ENCODE peak calls at places on chromosomes 16 and 17, in six cellular contexts. W is AG10803, H is adrenal gland, P is breast epithelium, E is hepatocyte, Y is AG09319. I is an unnamed sample.

GRCh38 chr17:76682306-76682705 is 28.5 kb downstream of the MXRA7 start:
- DNase-seq in E (no peak), W (peak), Y (peak), H (no peak), P (no peak), I (no peak)

GRCh38 chr16:28181557-28181914 is 30.2 kb downstream of the XPO6 start:
- DNase-seq in H (peak), W (peak), Y (peak), P (no peak), E (peak), I (no peak)

GRCh38 chr17:44792276-44792675 is 33.5 kb downstream of the ADAM11 start:
- DNase-seq in E (no peak), Y (no peak), W (peak), H (no peak), P (no peak), I (no peak)

GRCh38 chr16:6209355-6209930 is 1111.8 kb upstream of the EEF2KMT start:
- DNase-seq in W (no peak), E (peak), Y (no peak), P (no peak), H (no peak), I (no peak)

GRCh38 chr16:49540836-49541235 is 167.2 kb downstream of the C16orf78 start:
- DNase-seq in W (no peak), H (no peak), P (no peak), E (no peak), Y (no peak), I (no peak)

GRCh38 chr16:50863673-50864144 is 121.8 kb downstream of the CYLD start:
- DNase-seq in E (no peak), Y (no peak), H (no peak), P (no peak), W (no peak), I (no peak)

GRCh38 chr17:68356520-68356919 is 65.2 kb downstream of the ARSG start:
- DNase-seq in E (no peak), W (no peak), Y (no peak), H (no peak), P (no peak), I (no peak)

GRCh38 chr16:5905935-5906334 is 808.3 kb upstream of the EEF2KMT start:
- DNase-seq in Y (no peak), E (no peak), H (no peak), W (no peak), P (no peak), I (no peak)

GRCh38 chr16:10514369-10515055 is 65.9 kb downstream of the EMP2 start:
- DNase-seq in P (no peak), E (peak), Y (peak), H (peak), W (peak), I (no peak)

GRCh38 chr17:80388601-80389000 is 26.4 kb upstream of the ENDOV start:
- DNase-seq in H (no peak), Y (no peak), P (no peak), W (no peak), E (no peak), I (no peak)

GRCh38 chr17:8359769-8360168 is 16.7 kb downstream of the KRABD2 start:
- DNase-seq in W (peak), H (no peak), Y (peak), E (no peak), P (no peak), I (no peak)

GRCh38 chr16:14071576-14072271 is 605 bp downstream of the MRTFB start:
- DNase-seq in E (no peak), W (no peak), Y (no peak), H (no peak), P (no peak), I (no peak)

GRCh38 chr17:16171613-16172012 is 43.7 kb downstream of the NCOR1 start:
- DNase-seq in W (no peak), Y (no peak), P (peak), H (no peak), E (peak), I (no peak)

GRCh38 chr17:1713878-1714487 is 3.8 kb upstream of the TLCD2 start:
- DNase-seq in Y (no peak), W (peak), E (peak), P (no peak), H (no peak), I (no peak)

GRCh38 chr17:59846391-59847165 is 46.2 kb downstream of the TUBD1 start:
- DNase-seq in W (peak), E (peak), H (peak), P (no peak), Y (peak), I (no peak)

GRCh38 chr17:61505846-61506627 is 53.8 kb downstream of the TBX4 start:
- DNase-seq in W (no peak), H (no peak), P (no peak), Y (no peak), E (no peak), I (no peak)

GRCh38 chr17:61502292-61502691 is 50.1 kb downstream of the TBX4 start:
- DNase-seq in H (no peak), P (no peak), Y (no peak), E (no peak), W (no peak), I (no peak)

GRCh38 chr17:61507667-61508066 is 55.4 kb downstream of the TBX4 start:
- DNase-seq in H (no peak), E (no peak), P (no peak), W (no peak), Y (no peak), I (no peak)

GRCh38 chr17:61503961-61504360 is 51.7 kb downstream of the TBX4 start:
- DNase-seq in W (no peak), E (no peak), Y (no peak), H (no peak), P (no peak), I (no peak)

GRCh38 chr17:61504697-61505096 is 52.5 kb downstream of the TBX4 start:
- DNase-seq in Y (peak), E (no peak), P (no peak), H (no peak), W (peak), I (no peak)
- TF ChIP-seq CTCF in Y (no peak), E (no peak), P (no peak), H (no peak), W (no peak), I (no peak)

GRCh38 chr16:82639263-82639662 is 12.5 kb downstream of the CDH13 start:
- DNase-seq in W (no peak), Y (no peak), H (no peak), E (no peak), P (no peak), I (no peak)

GRCh38 chr16:82643936-82644630 is 17.3 kb downstream of the CDH13 start:
- DNase-seq in Y (no peak), E (no peak), W (no peak), P (no peak), H (no peak), I (no peak)

GRCh38 chr16:82639666-82640336 is 13.0 kb downstream of the CDH13 start:
- DNase-seq in Y (no peak), E (peak), W (peak), H (peak), P (no peak), I (no peak)

GRCh38 chr16:82643136-82643535 is 16.4 kb downstream of the CDH13 start:
- DNase-seq in H (no peak), P (no peak), E (no peak), W (no peak), Y (no peak), I (no peak)

GRCh38 chr16:82641336-82641984 is 14.7 kb downstream of the CDH13 start:
- DNase-seq in Y (no peak), W (peak), H (no peak), P (no peak), E (no peak), I (no peak)
- TF ChIP-seq CTCF in Y (peak), W (peak), H (no peak), P (no peak), E (peak), I (no peak)

DNA sequence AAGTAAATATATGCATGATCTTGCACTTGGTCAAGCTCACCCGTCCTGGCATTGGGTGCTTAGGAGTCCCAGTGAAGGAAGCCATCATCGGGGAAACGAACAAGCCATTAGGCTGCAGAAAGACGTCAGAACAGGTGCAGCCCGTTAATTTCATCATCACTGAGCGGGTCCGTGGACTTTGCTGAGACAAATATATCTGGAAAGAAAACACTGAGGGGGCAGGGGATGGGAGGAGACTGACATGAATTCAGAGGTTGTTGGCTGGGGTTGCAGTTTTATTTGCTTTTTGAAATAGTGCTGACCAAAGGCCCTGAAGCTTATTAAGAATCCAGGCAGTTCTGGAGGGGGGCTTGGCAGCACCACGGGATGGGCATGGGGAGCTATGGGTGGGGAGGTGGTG is 207.2 kb downstream of the ENGASE start:
- DNase-seq in W (no peak), E (no peak), H (no peak), Y (no peak), P (no peak), I (no peak)
- TF ChIP-seq CTCF in W (no peak), E (no peak), H (no peak), Y (no peak), P (no peak), I (no peak)

GRCh38 chr17:21164226-21165019 is 37.7 kb downstream of the DHRS7B start:
- DNase-seq in E (no peak), Y (no peak), W (peak), P (no peak), H (no peak), I (no peak)
- TF ChIP-seq CTCF in E (no peak), Y (no peak), W (no peak), P (peak), H (no peak), I (no peak)